ENCODE peak calls at places on chromosomes 12 and 14, in five cellular contexts. S is AG09309, X is transverse colon, J is dorsolateral prefrontal cortex, M is A549. U is an unnamed sample.

GRCh38 chr12:57868870-57869609 is 22.5 kb upstream of the CTDSP2 start:
- DNase-seq in S (no peak), X (no peak), J (peak; percentile 80), M (no peak), U (no peak)

GRCh38 chr12:101021911-101022388 is 188.1 kb downstream of the SLC5A8 start:
- DNase-seq in S (peak; percentile 83), X (no peak), J (no peak), M (peak; percentile 14), U (peak; percentile 86)

GRCh38 chr12:46198913-46199312 is 69.9 kb downstream of the SLC38A1 start:
- DNase-seq in S (no peak), X (no peak), J (no peak), M (no peak), U (no peak)

GRCh38 chr12:114480309-114481199 is 74.6 kb upstream of the TBX5 start:
- DNase-seq in S (no peak), X (no peak), J (no peak), M (no peak), U (no peak)

GRCh38 chr14:50542941-50543418 is 10.6 kb upstream of the MAP4K5 start:
- DNase-seq in S (no peak), X (peak; percentile 20), J (no peak), M (peak; percentile 33), U (no peak)

GRCh38 chr12:72790273-72790672 is 518.1 kb downstream of the TRHDE start:
- DNase-seq in S (no peak), X (no peak), J (no peak), M (no peak), U (no peak)

GRCh38 chr12:104694161-104694560 is 237.4 kb downstream of the CHST11 start:
- DNase-seq in S (no peak), X (no peak), J (no peak), M (no peak), U (no peak)

GRCh38 chr14:93183596-93184317 is 940 bp downstream of the MOAP1 start:
- DNase-seq in S (no peak), X (peak; percentile 25), J (no peak), M (no peak), U (no peak)

GRCh38 chr14:34873591-34874385 is 1.4 kb downstream of the BAZ1A start:
- DNase-seq in S (no peak), X (peak; percentile 86), J (peak; percentile 75), M (peak; percentile 29), U (peak; percentile 31)

GRCh38 chr14:94681300-94682060 is 69.3 kb downstream of the SERPINA3 start:
- DNase-seq in S (peak; percentile 8), X (peak; percentile 15), J (no peak), M (peak; percentile 69), U (no peak)

GRCh38 chr14:47675489-47676300 is at the start of gene MDGA2:
- DNase-seq in S (no peak), X (no peak), J (peak; percentile 83), M (peak; percentile 7), U (no peak)

GRCh38 chr12:14836336-14837210 is 6.8 kb downstream of the ART4 start:
- DNase-seq in S (peak; percentile 41), X (no peak), J (no peak), M (peak; percentile 50), U (peak; percentile 65)

GRCh38 chr14:55180434-55180833 is 11.0 kb downstream of the DLGAP5 start:
- DNase-seq in S (no peak), X (no peak), J (no peak), M (no peak), U (peak; percentile 16)

GRCh38 chr14:93133476-93133875 is 17.8 kb upstream of the ITPK1 start:
- DNase-seq in S (peak; percentile 62), X (no peak), J (no peak), M (no peak), U (no peak)

GRCh38 chr12:113170926-113171325 is 14.4 kb downstream of the DDX54 start:
- DNase-seq in S (no peak), X (no peak), J (no peak), M (no peak), U (no peak)

GRCh38 chr14:65469903-65470302 is 57.4 kb downstream of the FUT8 start:
- DNase-seq in S (no peak), X (no peak), J (no peak), M (no peak), U (no peak)

GRCh38 chr14:55803506-55804197 is 223.6 kb downstream of the KTN1 start:
- DNase-seq in S (no peak), X (no peak), J (no peak), M (no peak), U (no peak)

GRCh38 chr12:85279449-85280137 is 427 bp upstream of the ALX1 start:
- DNase-seq in S (no peak), X (no peak), J (no peak), M (no peak), U (no peak)

GRCh38 chr14:103735815-103736545 is 20.4 kb downstream of the ZFYVE21 start:
- DNase-seq in S (no peak), X (no peak), J (no peak), M (no peak), U (no peak)

GRCh38 chr12:120847392-120848157 is 56.6 kb downstream of the SPPL3 start:
- DNase-seq in S (no peak), X (peak; percentile 18), J (no peak), M (no peak), U (no peak)

GRCh38 chr14:72476657-72477499 is 417.0 kb downstream of the DPF3 start:
- DNase-seq in S (peak; percentile 87), X (peak; percentile 32), J (no peak), M (no peak), U (peak; percentile 95)

GRCh38 chr12:15534322-15534721 is 212.0 kb downstream of the PTPRO start:
- DNase-seq in S (no peak), X (no peak), J (no peak), M (no peak), U (no peak)

GRCh38 chr14:32408018-32408417 is 78.9 kb downstream of the AKAP6 start:
- DNase-seq in S (no peak), X (no peak), J (no peak), M (no peak), U (no peak)

GRCh38 chr12:57128519-57129247 is 400 bp downstream of the LRP1 start:
- DNase-seq in S (no peak), X (peak; percentile 19), J (no peak), M (no peak), U (no peak)

GRCh38 chr14:31978423-31978822 is 98.7 kb upstream of the ARHGAP5 start:
- DNase-seq in S (no peak), X (no peak), J (no peak), M (no peak), U (no peak)

GRCh38 chr12:124861492-124861891 is 2.2 kb downstream of the SCARB1 start:
- DNase-seq in S (no peak), X (peak; percentile 38), J (peak; percentile 89), M (no peak), U (no peak)

GRCh38 chr14:53893374-53893773 is 63.3 kb downstream of the BMP4 start:
- DNase-seq in S (no peak), X (no peak), J (no peak), M (no peak), U (no peak)

GRCh38 chr14:53890611-53891091 is 66.0 kb downstream of the BMP4 start:
- DNase-seq in S (no peak), X (no peak), J (no peak), M (no peak), U (no peak)

GRCh38 chr14:53896773-53897172 is 59.9 kb downstream of the BMP4 start:
- DNase-seq in S (peak; percentile 37), X (no peak), J (no peak), M (no peak), U (no peak)

GRCh38 chr14:53888535-53889386 is 67.9 kb downstream of the BMP4 start:
- DNase-seq in S (no peak), X (no peak), J (no peak), M (no peak), U (no peak)

GRCh38 chr14:53894456-53894855 is 62.2 kb downstream of the BMP4 start:
- DNase-seq in S (peak; percentile 61), X (no peak), J (no peak), M (no peak), U (no peak)
- H3K4me3 ChIP-seq in S (no peak overlapping the region), X (no peak overlapping the region), J (no peak overlapping the region), M (no peak overlapping the region), U (no peak overlapping the region)

GRCh38 chr12:6949063-6949594 is 2.0 kb upstream of the PTPN6 start:
- DNase-seq in S (no peak), X (no peak), J (no peak), M (no peak), U (no peak)
- TF ChIP-seq CTCF in S (no peak), X (no peak), J (no peak), M (no peak), U (no peak)

DNA sequence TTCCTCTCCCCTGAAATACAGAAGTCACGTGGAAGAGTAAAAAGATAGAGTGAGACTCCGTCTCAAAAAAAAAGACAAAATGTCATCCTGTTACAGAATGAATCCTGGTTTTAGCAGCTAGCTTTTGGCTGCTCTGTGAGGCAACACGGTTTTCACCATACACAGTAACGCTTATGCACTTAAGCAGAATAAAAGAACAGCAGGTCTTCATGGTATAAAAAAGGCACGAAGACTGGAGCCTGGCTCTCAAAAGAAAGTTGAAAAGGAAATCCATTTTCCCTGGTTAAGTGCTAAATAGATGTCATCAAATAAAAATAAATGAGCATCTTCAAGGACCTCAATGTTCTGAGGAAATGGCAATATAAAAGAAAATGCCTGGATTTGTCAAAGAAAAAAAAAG is 444.1 kb downstream of the IPO8 start:
- DNase-seq in S (no peak), X (no peak), J (no peak), M (no peak), U (no peak)
- H3K4me3 ChIP-seq in S (no peak overlapping the region), X (no peak overlapping the region), J (no peak overlapping the region), M (no peak overlapping the region), U (no peak overlapping the region)

GRCh38 chr14:67516679-67517078 is 16.4 kb upstream of the PLEKHH1 start:
- DNase-seq in S (no peak), X (no peak), J (no peak), M (no peak), U (no peak)

GRCh38 chr14:67514650-67515385 is 18.3 kb upstream of the PLEKHH1 start:
- DNase-seq in S (no peak), X (peak; percentile 62), J (peak; percentile 68), M (peak; percentile 45), U (no peak)

GRCh38 chr14:67515386-67516079 is 17.6 kb upstream of the PLEKHH1 start:
- DNase-seq in S (no peak), X (no peak), J (peak; percentile 61), M (peak; percentile 37), U (no peak)

GRCh38 chr14:67519406-67519805 is 13.7 kb upstream of the PLEKHH1 start:
- DNase-seq in S (no peak), X (no peak), J (no peak), M (no peak), U (no peak)

GRCh38 chr14:67517083-67517482 is 16.0 kb upstream of the PLEKHH1 start:
- DNase-seq in S (no peak), X (peak; percentile 25), J (peak; percentile 82), M (no peak), U (no peak)
- TF ChIP-seq CTCF in S (peak; percentile 31), X (no peak), J (peak; percentile 30), M (no peak), U (peak; percentile 13)

DNA sequence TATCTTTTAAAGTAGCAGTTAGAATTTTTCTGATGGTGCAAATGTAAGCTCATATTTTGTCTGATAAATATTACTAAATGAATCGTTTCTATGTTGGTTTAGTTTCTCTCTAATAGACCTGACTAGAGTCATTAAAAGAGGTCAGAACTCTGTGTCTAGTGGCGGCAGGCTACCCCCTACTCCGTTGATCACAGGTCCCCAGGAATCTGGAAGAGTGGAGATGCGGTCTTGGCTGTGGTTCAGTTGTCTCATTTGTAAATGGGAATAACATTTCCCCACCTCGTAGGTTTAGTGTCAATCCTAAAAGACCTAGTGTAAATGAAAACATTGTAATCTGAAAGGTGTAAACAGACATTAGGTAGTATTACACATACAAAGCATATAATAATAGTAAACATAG is 4.7 kb upstream of the FOXJ2 start:
- DNase-seq in S (no peak), X (no peak), J (no peak), M (no peak), U (no peak)
- H3K4me3 ChIP-seq in S (no peak overlapping the region), X (peak overlapping the region; percentile 82), J (peak overlapping the region; percentile 86), M (peak overlapping the region; percentile 73), U (no peak overlapping the region)